ENCODE peak calls at places on chromosomes 1 and 21, in seven cellular contexts. H, X, G, B, D, Q and K are unnamed samples.

GRCh38 chr1:221849110-221849509 is 107.2 kb upstream of the DUSP10 start:
- DNase-seq in X (no peak), Q (no peak), H (no peak), D (no peak), G (no peak), B (no peak), K (no peak)

GRCh38 chr1:36369061-36369470 is 16.7 kb downstream of the STK40 start:
- DNase-seq in D (peak), B (peak), G (peak), H (peak), Q (peak), X (peak), K (peak)

GRCh38 chr1:192610114-192610958 is 25.6 kb upstream of the RGS13 start:
- DNase-seq in B (peak), D (peak), H (no peak), Q (peak), X (no peak), G (no peak), K (no peak)

GRCh38 chr1:144101397-144102050 is 129.7 kb upstream of the FAM72C start:
- DNase-seq in G (peak), Q (peak), B (peak), D (no peak), X (peak), H (peak), K (peak)

GRCh38 chr1:234997201-234998173 is 131.2 kb downstream of the TOMM20 start:
- DNase-seq in X (no peak), G (peak), D (peak), H (peak), Q (peak), B (peak), K (peak)

GRCh38 chr1:8423702-8424538 is 106.0 kb downstream of the SLC45A1 start:
- DNase-seq in D (peak), X (peak), H (peak), G (peak), B (peak), Q (peak), K (peak)

GRCh38 chr1:201660931-201661822 is 122.2 kb downstream of the NAV1 start:
- DNase-seq in D (peak), Q (no peak), G (no peak), X (no peak), B (no peak), H (no peak), K (no peak)

GRCh38 chr1:214372092-214372491 is 91.1 kb downstream of the SMYD2 start:
- DNase-seq in D (no peak), G (no peak), X (no peak), H (no peak), Q (no peak), B (peak), K (no peak)

GRCh38 chr1:48775817-48776399 is 783 bp downstream of the BEND5 start:
- DNase-seq in H (no peak), Q (no peak), B (no peak), X (no peak), G (peak), D (no peak), K (no peak)

GRCh38 chr1:162369571-162369970 is 7.1 kb downstream of the SPATA46 start:
- DNase-seq in H (no peak), B (no peak), D (no peak), Q (no peak), G (no peak), X (no peak), K (no peak)

GRCh38 chr21:29080454-29080930 is 7.0 kb upstream of the CCT8 start:
- DNase-seq in X (no peak), Q (no peak), D (peak), H (no peak), G (no peak), B (peak), K (no peak)

GRCh38 chr1:27011058-27011764 is 1.4 kb downstream of the TENT5B start:
- DNase-seq in X (no peak), D (peak), H (peak), B (no peak), G (no peak), Q (peak), K (peak)

GRCh38 chr1:25813071-25813733 is 6.6 kb upstream of the MTFR1L start:
- DNase-seq in D (no peak), B (no peak), Q (no peak), X (no peak), H (no peak), G (no peak), K (no peak)

GRCh38 chr1:18703041-18703621 is 72.5 kb downstream of the PAX7 start:
- DNase-seq in G (no peak), H (no peak), B (no peak), D (no peak), X (no peak), Q (peak), K (no peak)

GRCh38 chr1:40049745-40050144 is 9.2 kb downstream of the CAP1 start:
- DNase-seq in D (peak), X (no peak), G (no peak), B (no peak), Q (no peak), H (no peak), K (no peak)

GRCh38 chr1:158930504-158930903 is 848 bp upstream of the PYHIN1 start:
- DNase-seq in H (no peak), D (no peak), B (no peak), G (peak), Q (no peak), X (no peak), K (peak)

GRCh38 chr1:64121766-64122385 is 81.5 kb upstream of the UBE2U start:
- DNase-seq in D (peak), B (no peak), G (no peak), X (no peak), Q (no peak), H (no peak), K (no peak)

GRCh38 chr1:212917134-212917485 is 33.2 kb upstream of the VASH2 start:
- DNase-seq in B (no peak), H (no peak), D (no peak), Q (no peak), X (no peak), G (no peak), K (no peak)

GRCh38 chr1:41385398-41386189 is 24.4 kb downstream of the FOXO6 start:
- DNase-seq in D (no peak), X (no peak), G (no peak), H (no peak), Q (no peak), B (no peak), K (no peak)

GRCh38 chr1:8207202-8207601 is 110.7 kb upstream of the SLC45A1 start:
- DNase-seq in G (no peak), D (no peak), B (no peak), Q (no peak), H (no peak), X (no peak), K (no peak)

GRCh38 chr21:21163904-21164303 is 165.7 kb downstream of the NCAM2 start:
- DNase-seq in B (peak), G (peak), X (no peak), D (peak), Q (peak), H (peak), K (peak)

GRCh38 chr1:53734650-53735211 is 4.2 kb downstream of the GLIS1 start:
- DNase-seq in D (peak), G (no peak), B (no peak), X (no peak), Q (no peak), H (no peak), K (no peak)

GRCh38 chr1:81803423-81804103 is 2.8 kb downstream of the ADGRL2 start:
- DNase-seq in X (no peak), G (no peak), Q (peak), D (peak), B (peak), H (no peak), K (no peak)

GRCh38 chr1:57307382-57307781 is 116.5 kb downstream of the DAB1 start:
- DNase-seq in B (no peak), Q (peak), H (peak), X (peak), D (no peak), G (peak), K (peak)

GRCh38 chr1:168551688-168552087 is 7.9 kb upstream of the XCL2 start:
- DNase-seq in H (no peak), Q (peak), D (no peak), X (no peak), G (no peak), B (no peak), K (no peak)

GRCh38 chr1:183245366-183245765 is 59.3 kb downstream of the LAMC2 start:
- DNase-seq in X (no peak), Q (no peak), B (no peak), D (no peak), H (no peak), G (no peak), K (no peak)

DNA sequence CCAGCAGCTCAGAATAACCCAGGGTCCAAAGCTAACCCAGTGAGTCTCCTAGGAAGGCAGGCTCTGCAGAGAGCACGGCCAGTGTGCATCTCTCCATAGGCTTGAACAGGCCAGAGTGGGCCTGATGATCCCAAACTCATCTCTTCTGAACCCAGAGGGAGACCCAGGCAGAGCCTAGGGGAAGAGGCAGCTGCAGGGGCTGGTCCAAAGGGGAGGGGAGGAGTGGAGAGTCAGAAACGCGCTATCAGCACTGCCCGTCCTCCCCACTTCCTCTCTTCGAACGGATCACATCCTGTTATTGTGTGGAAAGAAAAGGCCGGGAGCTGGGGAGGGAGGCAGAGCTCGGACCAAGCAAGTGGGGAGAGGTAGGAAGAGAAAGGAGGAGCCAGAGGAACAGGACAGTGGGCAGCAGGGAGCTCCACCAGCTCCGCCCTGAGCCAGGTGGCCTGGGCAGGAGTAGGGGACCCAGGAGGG is 20.2 kb downstream of the TAL1 start:
- DNase-seq in G (no peak), Q (no peak), B (peak), H (peak), D (no peak), X (no peak), K (no peak)
- TF ChIP-seq POLR2A in G (no peak), Q (no peak), B (peak), H (no peak), D (no peak), X (no peak), K (no peak)

DNA sequence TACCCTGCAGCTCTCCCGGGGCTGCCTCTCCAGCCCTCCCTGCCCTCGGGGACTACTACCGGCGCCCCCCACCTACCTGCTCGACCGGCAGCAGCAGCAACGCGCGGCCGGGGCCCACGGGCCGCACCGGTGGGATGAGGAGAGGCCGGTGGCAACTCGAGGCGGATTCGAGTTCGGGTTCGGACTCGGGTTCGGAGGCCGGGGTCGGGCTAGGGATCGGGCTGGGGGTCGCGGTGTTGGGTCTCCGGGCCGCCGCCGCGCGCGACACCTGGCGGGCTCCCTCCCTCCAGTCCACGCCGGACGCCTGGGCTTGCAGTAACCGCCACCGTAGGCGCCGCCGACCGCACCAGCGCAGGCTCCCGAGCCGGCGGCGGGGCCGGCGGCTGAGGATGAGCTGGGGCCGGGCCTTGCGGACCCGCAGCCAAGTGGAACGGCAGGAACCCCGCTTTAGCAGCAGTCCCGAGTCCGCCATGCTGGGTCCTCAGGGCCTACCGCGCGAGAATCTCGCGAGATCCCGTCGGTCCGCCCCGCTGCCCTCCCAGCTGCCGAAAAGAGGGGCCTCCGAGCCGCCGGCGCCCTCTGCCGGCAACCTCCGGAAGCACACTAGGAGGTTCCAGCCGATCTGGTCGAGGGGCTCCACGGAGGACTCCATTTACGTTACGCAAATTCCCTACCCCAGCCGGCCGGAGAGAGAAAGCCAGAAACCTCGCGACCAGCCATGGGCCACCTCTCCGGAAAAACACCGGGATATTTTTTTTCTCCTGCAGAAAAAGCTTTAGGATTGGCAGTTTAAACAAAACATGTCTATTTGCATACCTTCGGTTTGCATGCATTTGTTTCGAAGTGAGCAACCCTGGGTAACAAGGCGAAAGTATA is at the start of gene NOL9:
- DNase-seq in D (peak), Q (peak), X (peak), H (peak), G (peak), B (peak), K (peak)
- TF ChIP-seq POLR2A in D (peak), Q (peak), X (peak), H (peak), G (no peak), B (peak), K (peak)

GRCh38 chr1:109819365-109819764 is 55.6 kb upstream of the EPS8L3 start:
- DNase-seq in Q (no peak), G (no peak), X (no peak), H (no peak), D (no peak), B (no peak), K (no peak)

GRCh38 chr1:109817881-109818280 is 54.2 kb upstream of the EPS8L3 start:
- DNase-seq in X (no peak), G (no peak), D (no peak), Q (no peak), H (no peak), B (no peak), K (no peak)

GRCh38 chr1:109816975-109817535 is 53.3 kb upstream of the EPS8L3 start:
- DNase-seq in H (no peak), Q (no peak), D (no peak), X (no peak), B (no peak), G (no peak), K (no peak)

GRCh38 chr1:109819906-109820305 is 56.2 kb upstream of the EPS8L3 start:
- DNase-seq in D (no peak), H (no peak), G (no peak), Q (no peak), B (no peak), X (no peak), K (no peak)

DNA sequence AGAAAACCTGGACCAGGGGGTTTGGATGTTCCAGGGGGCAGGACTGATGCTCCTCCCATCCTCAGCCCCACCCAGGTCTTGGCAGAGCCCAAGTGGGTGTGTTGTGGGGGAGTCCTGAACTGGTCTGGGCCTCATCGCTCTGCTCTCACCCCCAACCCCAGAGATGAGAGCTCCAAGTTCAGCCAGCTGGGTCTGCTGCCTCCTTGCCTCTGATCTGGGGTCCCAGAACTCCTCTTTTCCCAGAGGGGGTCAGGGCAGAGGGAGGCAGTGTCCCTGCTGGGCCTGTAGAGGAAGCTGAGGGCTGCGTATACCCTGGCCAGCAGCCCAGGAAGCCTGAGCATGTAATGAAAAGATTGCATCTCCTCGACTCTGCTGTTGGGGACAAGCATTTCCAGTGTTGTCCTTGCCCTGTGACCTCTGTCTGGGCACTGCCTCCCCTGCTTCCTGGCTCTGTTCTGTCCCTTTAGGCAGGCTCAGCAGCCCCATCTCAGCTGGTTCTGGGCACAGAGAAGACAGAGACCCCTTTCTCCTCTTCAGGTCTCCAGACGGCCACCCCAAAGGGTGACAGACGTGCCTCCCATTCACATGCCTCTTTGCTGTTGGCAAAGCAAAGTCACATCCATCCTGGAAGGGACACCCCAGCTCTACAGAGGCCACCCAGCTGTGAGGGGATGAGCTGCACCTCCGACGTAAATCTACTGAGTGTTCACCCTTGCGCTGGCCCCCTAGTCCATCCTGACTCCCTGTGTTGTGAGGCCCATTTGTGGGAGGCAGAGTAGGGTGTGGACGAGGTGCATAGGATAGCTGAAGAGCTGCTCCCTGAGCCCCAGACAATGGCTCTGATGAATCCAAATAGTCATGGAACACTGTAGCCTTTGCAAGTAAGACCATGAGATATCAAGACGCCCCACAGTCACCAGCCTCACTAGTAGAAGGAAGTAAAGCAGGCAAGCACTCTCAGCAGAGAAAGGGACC is 54.9 kb upstream of the EPS8L3 start:
- DNase-seq in Q (no peak), D (no peak), G (no peak), X (no peak), H (peak), B (no peak), K (no peak)
- TF ChIP-seq POLR2A in Q (no peak), D (no peak), G (no peak), X (no peak), H (no peak), B (no peak), K (no peak)

GRCh38 chr1:31944205-31945089 is 6.3 kb upstream of the PTP4A2 start:
- DNase-seq in B (peak), H (peak), X (peak), D (peak), G (peak), Q (peak), K (peak)
- TF ChIP-seq POLR2A in B (peak), H (peak), X (peak), D (peak), G (peak), Q (peak), K (peak)

GRCh38 chr1:167221126-167221803 is 579 bp downstream of the POU2F1 start:
- DNase-seq in H (peak), X (peak), D (no peak), G (no peak), Q (no peak), B (peak), K (no peak)

GRCh38 chr1:167219646-167220536 is 795 bp upstream of the POU2F1 start:
- DNase-seq in B (peak), H (peak), G (peak), X (peak), D (peak), Q (peak), K (peak)

GRCh38 chr1:167219194-167219593 is 1.5 kb upstream of the POU2F1 start:
- DNase-seq in H (no peak), G (no peak), D (no peak), X (no peak), Q (no peak), B (no peak), K (no peak)

GRCh38 chr1:167221804-167222610 is 1.3 kb downstream of the POU2F1 start:
- DNase-seq in X (peak), H (peak), D (peak), B (peak), G (peak), Q (peak), K (peak)

GRCh38 chr1:167220537-167221125 is at the start of gene POU2F1:
- DNase-seq in G (peak), X (peak), H (peak), D (peak), B (peak), Q (peak), K (peak)
- TF ChIP-seq POLR2A in G (peak), X (no peak), H (peak), D (peak), B (peak), Q (peak), K (peak)

GRCh38 chr21:46226920-46227599 is 1.5 kb downstream of the LSS start:
- DNase-seq in G (no peak), X (no peak), H (no peak), D (peak), Q (no peak), B (no peak), K (no peak)

GRCh38 chr21:46227811-46228344 is 696 bp downstream of the LSS start:
- DNase-seq in G (no peak), B (peak), H (no peak), X (no peak), Q (no peak), D (no peak), K (no peak)

GRCh38 chr21:46228345-46229051 is at the start of gene LSS:
- DNase-seq in X (peak), Q (peak), D (peak), G (peak), H (peak), B (peak), K (peak)

GRCh38 chr21:46229923-46230260 is 1.3 kb upstream of the LSS start:
- DNase-seq in B (no peak), Q (no peak), D (no peak), X (no peak), H (no peak), G (no peak), K (no peak)

GRCh38 chr21:46229133-46229922 is 754 bp upstream of the LSS start:
- DNase-seq in D (no peak), X (peak), B (peak), Q (no peak), H (no peak), G (no peak), K (no peak)
- TF ChIP-seq POLR2A in D (no peak), X (peak), B (no peak), Q (peak), H (no peak), G (no peak), K (no peak)